ENCODE peak calls at places on chromosomes 1 and 21, in six cellular contexts. I is GM12878, U is H1, T is SK-N-SH, R is HCT116, V is HepG2. D is an unnamed sample.
A peak's percentile ranks its signal among the peaks of the same experiment; 100 is the strongest.

GRCh38 chr1:40143891-40144575 is 17.2 kb upstream of the RLF start:
- DNase-seq in I (peak; percentile 39), U (peak; percentile 75), T (peak; percentile 60), R (peak; percentile 78), V (peak; percentile 64), D (peak; percentile 86)

GRCh38 chr1:229192031-229192430 is 78.9 kb upstream of the RAB4A start:
- DNase-seq in R (no peak), T (no peak), V (no peak), I (no peak), U (no peak), D (no peak)

GRCh38 chr1:119859647-119860046 is 36.7 kb downstream of the ADAM30 start:
- DNase-seq in V (no peak), U (no peak), T (no peak), R (peak; percentile 21), I (no peak), D (no peak)

GRCh38 chr1:94247146-94248094 is 10.0 kb upstream of the ARHGAP29 start:
- DNase-seq in T (peak; percentile 96), U (peak; percentile 91), V (peak; percentile 57), I (no peak), R (peak; percentile 67), D (peak; percentile 44)

GRCh38 chr1:214901718-214902117 is 180.8 kb upstream of the KCNK2 start:
- DNase-seq in U (no peak), V (no peak), T (no peak), I (no peak), R (no peak), D (no peak)

GRCh38 chr1:16038620-16038912 is 5.0 kb upstream of the CLCNKB start:
- DNase-seq in U (no peak), I (no peak), V (peak; percentile 62), R (no peak), T (no peak), D (no peak)

GRCh38 chr1:97903626-97904025 is 17.2 kb downstream of the DPYD start:
- DNase-seq in T (no peak), I (no peak), R (no peak), U (no peak), V (no peak), D (no peak)

GRCh38 chr1:81554108-81554507 is 246.6 kb upstream of the ADGRL2 start:
- DNase-seq in T (no peak), R (no peak), U (no peak), I (no peak), V (no peak), D (no peak)

GRCh38 chr1:4519954-4520353 is 134.5 kb upstream of the AJAP1 start:
- DNase-seq in V (no peak), I (no peak), T (no peak), U (no peak), R (no peak), D (no peak)

GRCh38 chr1:236535656-236536293 is 12.0 kb downstream of the LGALS8 start:
- DNase-seq in U (no peak), I (no peak), R (no peak), T (peak; percentile 57), V (no peak), D (no peak)

GRCh38 chr1:52551476-52552235 is 1.2 kb downstream of the TUT4 start:
- DNase-seq in T (no peak), V (peak; percentile 31), R (no peak), U (no peak), I (no peak), D (no peak)

GRCh38 chr1:93713247-93713764 is 31.7 kb upstream of the BCAR3 start:
- DNase-seq in R (no peak), I (no peak), U (no peak), V (no peak), T (no peak), D (no peak)

GRCh38 chr1:178646821-178647220 is 78.2 kb upstream of the RALGPS2 start:
- DNase-seq in I (no peak), R (no peak), T (no peak), U (no peak), V (no peak), D (no peak)

GRCh38 chr1:96944743-96945142 is 223.2 kb downstream of the PTBP2 start:
- DNase-seq in V (no peak), R (no peak), T (no peak), I (no peak), U (no peak), D (no peak)

GRCh38 chr1:33348676-33349080 is 27.8 kb upstream of the A3GALT2 start:
- DNase-seq in R (no peak), T (peak; percentile 50), U (no peak), I (no peak), V (no peak), D (no peak)

GRCh38 chr1:37667023-37667769 is 25.1 kb upstream of the CDCA8 start:
- DNase-seq in V (no peak), T (peak; percentile 65), I (no peak), R (no peak), U (no peak), D (no peak)

GRCh38 chr1:230048322-230048721 is 18.7 kb upstream of the GALNT2 start:
- DNase-seq in U (no peak), T (no peak), V (no peak), R (no peak), I (no peak), D (no peak)

GRCh38 chr1:31701137-31701736 is 2.6 kb downstream of the COL16A1 start:
- DNase-seq in I (no peak), T (peak; percentile 86), R (no peak), V (peak; percentile 97), U (no peak), D (peak; percentile 27)

GRCh38 chr21:34199121-34199910 is 125.9 kb downstream of the MRPS6 start:
- DNase-seq in T (no peak), I (no peak), R (no peak), U (peak; percentile 42), V (no peak), D (no peak)

GRCh38 chr1:147840909-147841308 is 61.7 kb upstream of the GJA8 start:
- DNase-seq in U (no peak), R (peak; percentile 4), V (no peak), I (no peak), T (no peak), D (no peak)

GRCh38 chr1:47031059-47031458 is 7.6 kb downstream of the CYP4X1 start:
- DNase-seq in U (no peak), I (no peak), T (no peak), V (no peak), R (no peak), D (no peak)

GRCh38 chr1:235416662-235417049 is 49.4 kb downstream of the TBCE start:
- DNase-seq in R (no peak), I (no peak), T (no peak), U (no peak), V (no peak), D (no peak)

GRCh38 chr1:150557065-150557600 is 7.9 kb downstream of the ADAMTSL4 start:
- DNase-seq in T (no peak), V (no peak), I (no peak), R (no peak), U (no peak), D (no peak)

GRCh38 chr21:35428489-35428888 is 379.4 kb upstream of the RUNX1 start:
- DNase-seq in T (no peak), U (no peak), R (no peak), I (no peak), V (no peak), D (no peak)

GRCh38 chr1:182889997-182890396 is 50.9 kb downstream of the DHX9 start:
- DNase-seq in R (no peak), I (no peak), T (no peak), U (no peak), V (no peak), D (no peak)

GRCh38 chr1:201252833-201253810 is 30.2 kb upstream of the PKP1 start:
- DNase-seq in R (no peak), U (peak; percentile 37), V (no peak), T (no peak), I (no peak), D (no peak)

DNA sequence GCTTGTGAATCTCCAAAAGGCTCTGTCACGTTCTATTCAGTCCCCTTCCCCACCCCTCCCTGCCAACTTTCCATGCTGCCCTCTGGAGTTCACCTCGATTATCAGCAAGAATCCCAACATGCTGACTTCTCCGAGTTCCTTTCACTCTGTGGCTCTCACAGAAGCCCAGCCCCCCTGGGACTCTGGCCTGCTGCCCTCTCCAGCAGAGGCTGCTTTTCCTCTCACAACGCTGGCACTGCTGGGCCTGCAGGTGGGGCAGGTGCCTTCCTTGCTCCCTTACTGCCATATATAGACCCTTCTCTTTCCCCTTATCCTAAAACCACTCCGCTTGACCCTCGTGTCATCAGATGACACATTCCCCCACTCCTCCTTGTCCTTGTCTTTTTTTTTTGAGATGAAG is 10.2 kb upstream of the RNF186 start:
- DNase-seq in V (peak; percentile 25), T (no peak), R (no peak), U (peak; percentile 59), I (no peak), D (no peak)
- TF ChIP-seq JUND in V (no peak), T (no peak), R (no peak), U (no peak), I (no peak), D (no peak)

GRCh38 chr1:206725053-206725963 is 40.6 kb downstream of the MAPKAPK2 start:
- DNase-seq in I (no peak), R (peak; percentile 15), V (peak; percentile 18), T (peak; percentile 67), U (peak; percentile 77), D (peak; percentile 65)
- TF ChIP-seq JUND in I (no peak), R (no peak), V (no peak), T (no peak), U (no peak), D (no peak)

GRCh38 chr21:43864313-43864805 is 664 bp upstream of the AGPAT3 start:
- DNase-seq in I (no peak), R (peak; percentile 60), V (no peak), T (peak; percentile 82), U (peak; percentile 70), D (peak; percentile 86)
- TF ChIP-seq JUND in I (no peak), R (no peak), V (no peak), T (no peak), U (no peak), D (no peak)

DNA sequence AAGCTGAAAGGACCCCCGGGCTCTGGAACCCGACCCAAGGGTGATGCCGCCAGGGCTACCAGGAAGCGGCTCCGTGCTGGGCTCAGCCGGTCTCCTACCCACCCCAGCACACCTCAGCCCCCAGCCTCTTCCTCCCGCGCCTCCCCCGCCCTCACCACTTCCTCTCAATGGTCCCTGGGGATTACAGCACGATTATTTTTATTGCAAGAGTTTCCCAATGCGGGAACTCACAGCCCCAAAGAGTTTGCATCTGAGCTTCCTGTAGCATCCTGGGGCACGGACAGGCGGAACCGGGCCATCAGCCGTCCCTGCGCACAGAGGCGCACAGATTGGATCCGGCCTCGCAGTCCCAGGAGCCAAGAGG is 8.7 kb upstream of the SLX9 start:
- DNase-seq in U (no peak), V (no peak), I (no peak), R (no peak), T (peak; percentile 49), D (no peak)
- TF ChIP-seq JUND in U (no peak), V (no peak), I (no peak), R (no peak), T (no peak), D (no peak)

GRCh38 chr1:65231718-65232330 is 77.5 kb upstream of the DNAJC6 start:
- DNase-seq in I (no peak), R (no peak), U (no peak), T (no peak), V (no peak), D (no peak)
- TF ChIP-seq JUND in I (no peak), R (no peak), U (no peak), T (no peak), V (no peak), D (no peak)